ENCODE peak calls at places on chromosomes 13 and 19, in eight cellular contexts. One of them, this sample, is unnamed.
A peak's percentile ranks its signal among the peaks of the same experiment; 100 is the strongest.

GRCh38 chr19:37990362-37990761 is 83.4 kb downstream of the SIPA1L3 start:
- DNase-seq in NCI-H748 treated with DMSO at 0.1 percent for 48 hours: no peak
- DNase-seq in smooth muscle cell of the brain vasculature: no peak
- DNase-seq in foreskin keratinocyte: peak; percentile 78
- DNase-seq in HuH-7: no peak
- DNase-seq in activated T-cell treated with anti-CD3 and anti-CD28 coated beads, Interleukin-2, amount 50 U/mL, for 72 hours: no peak
- DNase-seq in SK-MEL-5: no peak
- DNase-seq in stimulated activated CD4-positive, alpha-beta T cell treated with anti-CD3 and anti-CD28 coated beads, Interleukin-4, amount 100 ng/mL, for 1 hour: no peak
- DNase-seq in this sample: no peak

GRCh38 chr13:99031725-99032298 is 53.9 kb upstream of the DOCK9 start:
- DNase-seq in stimulated activated CD4-positive, alpha-beta T cell treated with anti-CD3 and anti-CD28 coated beads, Interleukin-4, amount 100 ng/mL, for 1 hour: no peak
- DNase-seq in foreskin keratinocyte: peak; percentile 75
- DNase-seq in SK-MEL-5: no peak
- DNase-seq in activated T-cell treated with anti-CD3 and anti-CD28 coated beads, Interleukin-2, amount 50 U/mL, for 72 hours: no peak
- DNase-seq in smooth muscle cell of the brain vasculature: no peak
- DNase-seq in HuH-7: no peak
- DNase-seq in NCI-H748 treated with DMSO at 0.1 percent for 48 hours: no peak
- DNase-seq in this sample: no peak

GRCh38 chr13:66264976-66265375 is 965.2 kb downstream of the PCDH9 start:
- DNase-seq in stimulated activated CD4-positive, alpha-beta T cell treated with anti-CD3 and anti-CD28 coated beads, Interleukin-4, amount 100 ng/mL, for 1 hour: no peak
- DNase-seq in smooth muscle cell of the brain vasculature: no peak
- DNase-seq in SK-MEL-5: no peak
- DNase-seq in NCI-H748 treated with DMSO at 0.1 percent for 48 hours: no peak
- DNase-seq in activated T-cell treated with anti-CD3 and anti-CD28 coated beads, Interleukin-2, amount 50 U/mL, for 72 hours: no peak
- DNase-seq in HuH-7: no peak
- DNase-seq in foreskin keratinocyte: no peak
- DNase-seq in this sample: no peak

GRCh38 chr13:111429064-111429558 is 108.7 kb downstream of the TEX29 start:
- DNase-seq in stimulated activated CD4-positive, alpha-beta T cell treated with anti-CD3 and anti-CD28 coated beads, Interleukin-4, amount 100 ng/mL, for 1 hour: peak; percentile 33
- DNase-seq in smooth muscle cell of the brain vasculature: no peak
- DNase-seq in NCI-H748 treated with DMSO at 0.1 percent for 48 hours: no peak
- DNase-seq in SK-MEL-5: peak; percentile 74
- DNase-seq in foreskin keratinocyte: no peak
- DNase-seq in activated T-cell treated with anti-CD3 and anti-CD28 coated beads, Interleukin-2, amount 50 U/mL, for 72 hours: peak; percentile 50
- DNase-seq in HuH-7: peak; percentile 78
- DNase-seq in this sample: no peak

GRCh38 chr13:55517312-55517711 is 1623.4 kb upstream of the PRR20A start:
- DNase-seq in HuH-7: no peak
- DNase-seq in smooth muscle cell of the brain vasculature: no peak
- DNase-seq in SK-MEL-5: peak; percentile 43
- DNase-seq in foreskin keratinocyte: no peak
- DNase-seq in NCI-H748 treated with DMSO at 0.1 percent for 48 hours: peak; percentile 19
- DNase-seq in stimulated activated CD4-positive, alpha-beta T cell treated with anti-CD3 and anti-CD28 coated beads, Interleukin-4, amount 100 ng/mL, for 1 hour: no peak
- DNase-seq in activated T-cell treated with anti-CD3 and anti-CD28 coated beads, Interleukin-2, amount 50 U/mL, for 72 hours: no peak
- DNase-seq in this sample: no peak

GRCh38 chr19:51777570-51778460 is 16.8 kb downstream of the FPR2 start:
- DNase-seq in foreskin keratinocyte: no peak
- DNase-seq in activated T-cell treated with anti-CD3 and anti-CD28 coated beads, Interleukin-2, amount 50 U/mL, for 72 hours: peak; percentile 44
- DNase-seq in smooth muscle cell of the brain vasculature: peak; percentile 65
- DNase-seq in stimulated activated CD4-positive, alpha-beta T cell treated with anti-CD3 and anti-CD28 coated beads, Interleukin-4, amount 100 ng/mL, for 1 hour: peak; percentile 34
- DNase-seq in NCI-H748 treated with DMSO at 0.1 percent for 48 hours: peak; percentile 50
- DNase-seq in HuH-7: peak; percentile 54
- DNase-seq in SK-MEL-5: peak; percentile 75
- DNase-seq in this sample: peak; percentile 71

GRCh38 chr19:57668635-57669034 is at the start of gene ZSCAN4:
- DNase-seq in stimulated activated CD4-positive, alpha-beta T cell treated with anti-CD3 and anti-CD28 coated beads, Interleukin-4, amount 100 ng/mL, for 1 hour: no peak
- DNase-seq in smooth muscle cell of the brain vasculature: no peak
- DNase-seq in HuH-7: no peak
- DNase-seq in foreskin keratinocyte: no peak
- DNase-seq in NCI-H748 treated with DMSO at 0.1 percent for 48 hours: no peak
- DNase-seq in SK-MEL-5: no peak
- DNase-seq in activated T-cell treated with anti-CD3 and anti-CD28 coated beads, Interleukin-2, amount 50 U/mL, for 72 hours: no peak
- DNase-seq in this sample: no peak

GRCh38 chr13:29458419-29458818 is 137.1 kb downstream of the SLC7A1 start:
- DNase-seq in HuH-7: no peak
- DNase-seq in SK-MEL-5: no peak
- DNase-seq in foreskin keratinocyte: no peak
- DNase-seq in NCI-H748 treated with DMSO at 0.1 percent for 48 hours: no peak
- DNase-seq in smooth muscle cell of the brain vasculature: no peak
- DNase-seq in activated T-cell treated with anti-CD3 and anti-CD28 coated beads, Interleukin-2, amount 50 U/mL, for 72 hours: no peak
- DNase-seq in stimulated activated CD4-positive, alpha-beta T cell treated with anti-CD3 and anti-CD28 coated beads, Interleukin-4, amount 100 ng/mL, for 1 hour: no peak
- DNase-seq in this sample: no peak

GRCh38 chr19:8305798-8306197 is 2.4 kb downstream of the CD320 start:
- DNase-seq in foreskin keratinocyte: no peak
- DNase-seq in SK-MEL-5: no peak
- DNase-seq in NCI-H748 treated with DMSO at 0.1 percent for 48 hours: no peak
- DNase-seq in stimulated activated CD4-positive, alpha-beta T cell treated with anti-CD3 and anti-CD28 coated beads, Interleukin-4, amount 100 ng/mL, for 1 hour: no peak
- DNase-seq in HuH-7: no peak
- DNase-seq in activated T-cell treated with anti-CD3 and anti-CD28 coated beads, Interleukin-2, amount 50 U/mL, for 72 hours: no peak
- DNase-seq in smooth muscle cell of the brain vasculature: no peak
- DNase-seq in this sample: peak; percentile 7

GRCh38 chr13:33692531-33692930 is 125.4 kb upstream of the RFC3 start:
- DNase-seq in SK-MEL-5: no peak
- DNase-seq in stimulated activated CD4-positive, alpha-beta T cell treated with anti-CD3 and anti-CD28 coated beads, Interleukin-4, amount 100 ng/mL, for 1 hour: no peak
- DNase-seq in foreskin keratinocyte: peak; percentile 37
- DNase-seq in activated T-cell treated with anti-CD3 and anti-CD28 coated beads, Interleukin-2, amount 50 U/mL, for 72 hours: no peak
- DNase-seq in HuH-7: no peak
- DNase-seq in smooth muscle cell of the brain vasculature: no peak
- DNase-seq in NCI-H748 treated with DMSO at 0.1 percent for 48 hours: no peak
- DNase-seq in this sample: no peak

GRCh38 chr19:48539503-48540096 is 12.4 kb upstream of the SULT2B1 start:
- DNase-seq in activated T-cell treated with anti-CD3 and anti-CD28 coated beads, Interleukin-2, amount 50 U/mL, for 72 hours: no peak
- DNase-seq in HuH-7: no peak
- DNase-seq in SK-MEL-5: peak; percentile 72
- DNase-seq in NCI-H748 treated with DMSO at 0.1 percent for 48 hours: peak; percentile 99
- DNase-seq in foreskin keratinocyte: peak; percentile 39
- DNase-seq in smooth muscle cell of the brain vasculature: no peak
- DNase-seq in stimulated activated CD4-positive, alpha-beta T cell treated with anti-CD3 and anti-CD28 coated beads, Interleukin-4, amount 100 ng/mL, for 1 hour: no peak
- DNase-seq in this sample: no peak

GRCh38 chr19:45172611-45173208 is 5.3 kb downstream of the TRAPPC6A start:
- DNase-seq in activated T-cell treated with anti-CD3 and anti-CD28 coated beads, Interleukin-2, amount 50 U/mL, for 72 hours: no peak
- DNase-seq in HuH-7: no peak
- DNase-seq in foreskin keratinocyte: no peak
- DNase-seq in SK-MEL-5: no peak
- DNase-seq in stimulated activated CD4-positive, alpha-beta T cell treated with anti-CD3 and anti-CD28 coated beads, Interleukin-4, amount 100 ng/mL, for 1 hour: no peak
- DNase-seq in NCI-H748 treated with DMSO at 0.1 percent for 48 hours: no peak
- DNase-seq in smooth muscle cell of the brain vasculature: no peak
- DNase-seq in this sample: peak; percentile 8

GRCh38 chr19:3201911-3202310 is 16.2 kb downstream of the NCLN start:
- DNase-seq in HuH-7: no peak
- DNase-seq in stimulated activated CD4-positive, alpha-beta T cell treated with anti-CD3 and anti-CD28 coated beads, Interleukin-4, amount 100 ng/mL, for 1 hour: no peak
- DNase-seq in SK-MEL-5: no peak
- DNase-seq in smooth muscle cell of the brain vasculature: no peak
- DNase-seq in NCI-H748 treated with DMSO at 0.1 percent for 48 hours: no peak
- DNase-seq in foreskin keratinocyte: no peak
- DNase-seq in activated T-cell treated with anti-CD3 and anti-CD28 coated beads, Interleukin-2, amount 50 U/mL, for 72 hours: no peak
- DNase-seq in this sample: no peak

GRCh38 chr13:65488606-65489005 is 1741.5 kb downstream of the PCDH9 start:
- DNase-seq in smooth muscle cell of the brain vasculature: no peak
- DNase-seq in NCI-H748 treated with DMSO at 0.1 percent for 48 hours: no peak
- DNase-seq in SK-MEL-5: no peak
- DNase-seq in HuH-7: no peak
- DNase-seq in activated T-cell treated with anti-CD3 and anti-CD28 coated beads, Interleukin-2, amount 50 U/mL, for 72 hours: no peak
- DNase-seq in foreskin keratinocyte: no peak
- DNase-seq in stimulated activated CD4-positive, alpha-beta T cell treated with anti-CD3 and anti-CD28 coated beads, Interleukin-4, amount 100 ng/mL, for 1 hour: no peak
- DNase-seq in this sample: no peak

GRCh38 chr19:44071824-44072542 is at the start of gene ZNF284:
- DNase-seq in NCI-H748 treated with DMSO at 0.1 percent for 48 hours: peak; percentile 93
- DNase-seq in smooth muscle cell of the brain vasculature: peak; percentile 56
- DNase-seq in SK-MEL-5: peak; percentile 90
- DNase-seq in foreskin keratinocyte: peak; percentile 79
- DNase-seq in activated T-cell treated with anti-CD3 and anti-CD28 coated beads, Interleukin-2, amount 50 U/mL, for 72 hours: peak; percentile 85
- DNase-seq in HuH-7: peak; percentile 84
- DNase-seq in stimulated activated CD4-positive, alpha-beta T cell treated with anti-CD3 and anti-CD28 coated beads, Interleukin-4, amount 100 ng/mL, for 1 hour: peak; percentile 78
- DNase-seq in this sample: peak; percentile 87

GRCh38 chr13:40170091-40170490 is 496.4 kb downstream of the FOXO1 start:
- DNase-seq in NCI-H748 treated with DMSO at 0.1 percent for 48 hours: no peak
- DNase-seq in HuH-7: no peak
- DNase-seq in activated T-cell treated with anti-CD3 and anti-CD28 coated beads, Interleukin-2, amount 50 U/mL, for 72 hours: no peak
- DNase-seq in stimulated activated CD4-positive, alpha-beta T cell treated with anti-CD3 and anti-CD28 coated beads, Interleukin-4, amount 100 ng/mL, for 1 hour: no peak
- DNase-seq in SK-MEL-5: no peak
- DNase-seq in smooth muscle cell of the brain vasculature: no peak
- DNase-seq in foreskin keratinocyte: no peak
- DNase-seq in this sample: no peak

GRCh38 chr13:60013166-60013565 is 150.6 kb downstream of the DIAPH3 start:
- DNase-seq in SK-MEL-5: no peak
- DNase-seq in smooth muscle cell of the brain vasculature: no peak
- DNase-seq in stimulated activated CD4-positive, alpha-beta T cell treated with anti-CD3 and anti-CD28 coated beads, Interleukin-4, amount 100 ng/mL, for 1 hour: no peak
- DNase-seq in foreskin keratinocyte: no peak
- DNase-seq in activated T-cell treated with anti-CD3 and anti-CD28 coated beads, Interleukin-2, amount 50 U/mL, for 72 hours: no peak
- DNase-seq in NCI-H748 treated with DMSO at 0.1 percent for 48 hours: no peak
- DNase-seq in HuH-7: no peak
- DNase-seq in this sample: no peak

GRCh38 chr19:29367701-29368306 is 154.9 kb upstream of the UQCRFS1 start:
- DNase-seq in HuH-7: no peak
- DNase-seq in stimulated activated CD4-positive, alpha-beta T cell treated with anti-CD3 and anti-CD28 coated beads, Interleukin-4, amount 100 ng/mL, for 1 hour: no peak
- DNase-seq in smooth muscle cell of the brain vasculature: no peak
- DNase-seq in foreskin keratinocyte: no peak
- DNase-seq in SK-MEL-5: no peak
- DNase-seq in activated T-cell treated with anti-CD3 and anti-CD28 coated beads, Interleukin-2, amount 50 U/mL, for 72 hours: no peak
- DNase-seq in NCI-H748 treated with DMSO at 0.1 percent for 48 hours: no peak
- DNase-seq in this sample: no peak

GRCh38 chr13:42279080-42279479 is 7.1 kb downstream of the AKAP11 start:
- DNase-seq in smooth muscle cell of the brain vasculature: no peak
- DNase-seq in activated T-cell treated with anti-CD3 and anti-CD28 coated beads, Interleukin-2, amount 50 U/mL, for 72 hours: peak; percentile 27
- DNase-seq in NCI-H748 treated with DMSO at 0.1 percent for 48 hours: no peak
- DNase-seq in SK-MEL-5: no peak
- DNase-seq in HuH-7: no peak
- DNase-seq in foreskin keratinocyte: no peak
- DNase-seq in stimulated activated CD4-positive, alpha-beta T cell treated with anti-CD3 and anti-CD28 coated beads, Interleukin-4, amount 100 ng/mL, for 1 hour: no peak
- DNase-seq in this sample: no peak

GRCh38 chr19:51754770-51755169 is 3.1 kb upstream of the FPR1 start:
- DNase-seq in HuH-7: no peak
- DNase-seq in stimulated activated CD4-positive, alpha-beta T cell treated with anti-CD3 and anti-CD28 coated beads, Interleukin-4, amount 100 ng/mL, for 1 hour: no peak
- DNase-seq in SK-MEL-5: no peak
- DNase-seq in smooth muscle cell of the brain vasculature: no peak
- DNase-seq in NCI-H748 treated with DMSO at 0.1 percent for 48 hours: no peak
- DNase-seq in activated T-cell treated with anti-CD3 and anti-CD28 coated beads, Interleukin-2, amount 50 U/mL, for 72 hours: no peak
- DNase-seq in foreskin keratinocyte: no peak
- DNase-seq in this sample: no peak

GRCh38 chr13:72062566-72062965 is 195.6 kb upstream of the DACH1 start:
- DNase-seq in activated T-cell treated with anti-CD3 and anti-CD28 coated beads, Interleukin-2, amount 50 U/mL, for 72 hours: no peak
- DNase-seq in stimulated activated CD4-positive, alpha-beta T cell treated with anti-CD3 and anti-CD28 coated beads, Interleukin-4, amount 100 ng/mL, for 1 hour: no peak
- DNase-seq in foreskin keratinocyte: no peak
- DNase-seq in smooth muscle cell of the brain vasculature: no peak
- DNase-seq in NCI-H748 treated with DMSO at 0.1 percent for 48 hours: peak; percentile 85
- DNase-seq in SK-MEL-5: no peak
- DNase-seq in HuH-7: no peak
- DNase-seq in this sample: no peak

GRCh38 chr13:42478531-42479156 is 95.3 kb upstream of the TNFSF11 start:
- DNase-seq in activated T-cell treated with anti-CD3 and anti-CD28 coated beads, Interleukin-2, amount 50 U/mL, for 72 hours: no peak
- DNase-seq in foreskin keratinocyte: no peak
- DNase-seq in HuH-7: no peak
- DNase-seq in SK-MEL-5: peak; percentile 79
- DNase-seq in NCI-H748 treated with DMSO at 0.1 percent for 48 hours: no peak
- DNase-seq in stimulated activated CD4-positive, alpha-beta T cell treated with anti-CD3 and anti-CD28 coated beads, Interleukin-4, amount 100 ng/mL, for 1 hour: no peak
- DNase-seq in smooth muscle cell of the brain vasculature: no peak
- DNase-seq in this sample: no peak

GRCh38 chr13:41694902-41695301 is 237.6 kb downstream of the RGCC start:
- DNase-seq in HuH-7: no peak
- DNase-seq in SK-MEL-5: no peak
- DNase-seq in foreskin keratinocyte: peak; percentile 75
- DNase-seq in stimulated activated CD4-positive, alpha-beta T cell treated with anti-CD3 and anti-CD28 coated beads, Interleukin-4, amount 100 ng/mL, for 1 hour: no peak
- DNase-seq in NCI-H748 treated with DMSO at 0.1 percent for 48 hours: no peak
- DNase-seq in smooth muscle cell of the brain vasculature: peak; percentile 66
- DNase-seq in activated T-cell treated with anti-CD3 and anti-CD28 coated beads, Interleukin-2, amount 50 U/mL, for 72 hours: no peak
- DNase-seq in this sample: no peak

GRCh38 chr19:27858981-27859581 is 1353.9 kb downstream of the UQCRFS1 start:
- DNase-seq in smooth muscle cell of the brain vasculature: no peak
- DNase-seq in SK-MEL-5: no peak
- DNase-seq in activated T-cell treated with anti-CD3 and anti-CD28 coated beads, Interleukin-2, amount 50 U/mL, for 72 hours: no peak
- DNase-seq in foreskin keratinocyte: no peak
- DNase-seq in stimulated activated CD4-positive, alpha-beta T cell treated with anti-CD3 and anti-CD28 coated beads, Interleukin-4, amount 100 ng/mL, for 1 hour: no peak
- DNase-seq in HuH-7: no peak
- DNase-seq in NCI-H748 treated with DMSO at 0.1 percent for 48 hours: no peak
- DNase-seq in this sample: no peak

GRCh38 chr19:29544656-29545360 is 19.0 kb downstream of the VSTM2B start:
- DNase-seq in SK-MEL-5: no peak
- DNase-seq in foreskin keratinocyte: no peak
- DNase-seq in activated T-cell treated with anti-CD3 and anti-CD28 coated beads, Interleukin-2, amount 50 U/mL, for 72 hours: no peak
- DNase-seq in NCI-H748 treated with DMSO at 0.1 percent for 48 hours: no peak
- DNase-seq in smooth muscle cell of the brain vasculature: no peak
- DNase-seq in stimulated activated CD4-positive, alpha-beta T cell treated with anti-CD3 and anti-CD28 coated beads, Interleukin-4, amount 100 ng/mL, for 1 hour: no peak
- DNase-seq in HuH-7: no peak
- DNase-seq in this sample: no peak

GRCh38 chr13:113997845-113998751 is 24.2 kb upstream of the C13orf46 start:
- DNase-seq in smooth muscle cell of the brain vasculature: peak; percentile 15
- DNase-seq in HuH-7: no peak
- DNase-seq in activated T-cell treated with anti-CD3 and anti-CD28 coated beads, Interleukin-2, amount 50 U/mL, for 72 hours: no peak
- DNase-seq in SK-MEL-5: no peak
- DNase-seq in foreskin keratinocyte: no peak
- DNase-seq in NCI-H748 treated with DMSO at 0.1 percent for 48 hours: no peak
- DNase-seq in stimulated activated CD4-positive, alpha-beta T cell treated with anti-CD3 and anti-CD28 coated beads, Interleukin-4, amount 100 ng/mL, for 1 hour: no peak
- DNase-seq in this sample: no peak

GRCh38 chr19:39918183-39918651 is 16.2 kb downstream of the FCGBP start:
- DNase-seq in HuH-7: no peak
- DNase-seq in SK-MEL-5: no peak
- DNase-seq in activated T-cell treated with anti-CD3 and anti-CD28 coated beads, Interleukin-2, amount 50 U/mL, for 72 hours: no peak
- DNase-seq in stimulated activated CD4-positive, alpha-beta T cell treated with anti-CD3 and anti-CD28 coated beads, Interleukin-4, amount 100 ng/mL, for 1 hour: no peak
- DNase-seq in foreskin keratinocyte: no peak
- DNase-seq in smooth muscle cell of the brain vasculature: no peak
- DNase-seq in NCI-H748 treated with DMSO at 0.1 percent for 48 hours: no peak
- DNase-seq in this sample: no peak

GRCh38 chr13:52849727-52850395 is 1.4 kb upstream of the PCDH8 start:
- DNase-seq in HuH-7: no peak
- DNase-seq in SK-MEL-5: no peak
- DNase-seq in foreskin keratinocyte: no peak
- DNase-seq in smooth muscle cell of the brain vasculature: no peak
- DNase-seq in NCI-H748 treated with DMSO at 0.1 percent for 48 hours: no peak
- DNase-seq in stimulated activated CD4-positive, alpha-beta T cell treated with anti-CD3 and anti-CD28 coated beads, Interleukin-4, amount 100 ng/mL, for 1 hour: no peak
- DNase-seq in activated T-cell treated with anti-CD3 and anti-CD28 coated beads, Interleukin-2, amount 50 U/mL, for 72 hours: no peak
- DNase-seq in this sample: no peak

GRCh38 chr19:31955884-31956283 is 389.5 kb upstream of the ZNF507 start:
- DNase-seq in foreskin keratinocyte: no peak
- DNase-seq in smooth muscle cell of the brain vasculature: no peak
- DNase-seq in stimulated activated CD4-positive, alpha-beta T cell treated with anti-CD3 and anti-CD28 coated beads, Interleukin-4, amount 100 ng/mL, for 1 hour: no peak
- DNase-seq in NCI-H748 treated with DMSO at 0.1 percent for 48 hours: no peak
- DNase-seq in activated T-cell treated with anti-CD3 and anti-CD28 coated beads, Interleukin-2, amount 50 U/mL, for 72 hours: no peak
- DNase-seq in SK-MEL-5: no peak
- DNase-seq in HuH-7: no peak
- DNase-seq in this sample: no peak

GRCh38 chr13:40452038-40452666 is 214.3 kb downstream of the FOXO1 start:
- DNase-seq in smooth muscle cell of the brain vasculature: no peak
- DNase-seq in stimulated activated CD4-positive, alpha-beta T cell treated with anti-CD3 and anti-CD28 coated beads, Interleukin-4, amount 100 ng/mL, for 1 hour: no peak
- DNase-seq in activated T-cell treated with anti-CD3 and anti-CD28 coated beads, Interleukin-2, amount 50 U/mL, for 72 hours: no peak
- DNase-seq in NCI-H748 treated with DMSO at 0.1 percent for 48 hours: no peak
- DNase-seq in SK-MEL-5: no peak
- DNase-seq in HuH-7: no peak
- DNase-seq in foreskin keratinocyte: no peak
- DNase-seq in this sample: no peak

GRCh38 chr19:32404939-32405430 is 585 bp upstream of the DPY19L3 start:
- DNase-seq in foreskin keratinocyte: no peak
- DNase-seq in activated T-cell treated with anti-CD3 and anti-CD28 coated beads, Interleukin-2, amount 50 U/mL, for 72 hours: peak; percentile 14
- DNase-seq in NCI-H748 treated with DMSO at 0.1 percent for 48 hours: peak; percentile 72
- DNase-seq in stimulated activated CD4-positive, alpha-beta T cell treated with anti-CD3 and anti-CD28 coated beads, Interleukin-4, amount 100 ng/mL, for 1 hour: peak; percentile 35
- DNase-seq in smooth muscle cell of the brain vasculature: no peak
- DNase-seq in SK-MEL-5: peak; percentile 23
- DNase-seq in HuH-7: no peak
- DNase-seq in this sample: no peak

GRCh38 chr13:21674271-21675009 is 3.6 kb downstream of the FGF9 start:
- DNase-seq in activated T-cell treated with anti-CD3 and anti-CD28 coated beads, Interleukin-2, amount 50 U/mL, for 72 hours: peak; percentile 49
- DNase-seq in foreskin keratinocyte: no peak
- DNase-seq in smooth muscle cell of the brain vasculature: no peak
- DNase-seq in SK-MEL-5: no peak
- DNase-seq in HuH-7: peak; percentile 52
- DNase-seq in stimulated activated CD4-positive, alpha-beta T cell treated with anti-CD3 and anti-CD28 coated beads, Interleukin-4, amount 100 ng/mL, for 1 hour: peak; percentile 46
- DNase-seq in NCI-H748 treated with DMSO at 0.1 percent for 48 hours: peak; percentile 84
- DNase-seq in this sample: peak; percentile 35

GRCh38 chr19:20367811-20368294 is 197.7 kb downstream of the ZNF737 start:
- DNase-seq in NCI-H748 treated with DMSO at 0.1 percent for 48 hours: peak; percentile 56
- DNase-seq in foreskin keratinocyte: no peak
- DNase-seq in HuH-7: no peak
- DNase-seq in stimulated activated CD4-positive, alpha-beta T cell treated with anti-CD3 and anti-CD28 coated beads, Interleukin-4, amount 100 ng/mL, for 1 hour: no peak
- DNase-seq in smooth muscle cell of the brain vasculature: no peak
- DNase-seq in SK-MEL-5: no peak
- DNase-seq in activated T-cell treated with anti-CD3 and anti-CD28 coated beads, Interleukin-2, amount 50 U/mL, for 72 hours: no peak
- DNase-seq in this sample: no peak

GRCh38 chr13:99470027-99470426 is 31.2 kb upstream of the TM9SF2 start:
- DNase-seq in SK-MEL-5: no peak
- DNase-seq in HuH-7: no peak
- DNase-seq in stimulated activated CD4-positive, alpha-beta T cell treated with anti-CD3 and anti-CD28 coated beads, Interleukin-4, amount 100 ng/mL, for 1 hour: no peak
- DNase-seq in activated T-cell treated with anti-CD3 and anti-CD28 coated beads, Interleukin-2, amount 50 U/mL, for 72 hours: no peak
- DNase-seq in foreskin keratinocyte: no peak
- DNase-seq in NCI-H748 treated with DMSO at 0.1 percent for 48 hours: no peak
- DNase-seq in smooth muscle cell of the brain vasculature: no peak
- DNase-seq in this sample: no peak